ENCODE peak calls at places on chromosomes 3 and 15, in eight cellular contexts. T, W, Z, H, L, J, K and P are unnamed samples. For H3K4me1, the result is how much of the 10 kb centered on the place peaks cover.

GRCh38 chr3:10468611-10469354 is 36.6 kb downstream of the ATP2B2 start:
- DNase-seq in Z (no peak), T (no peak), J (no peak), K (no peak), L (no peak), H (no peak), W (no peak), P (no peak)

GRCh38 chr15:74302821-74303359 is 64.6 kb downstream of the CYP11A1 start:
- DNase-seq in W (peak), L (no peak), J (peak), K (peak), T (no peak), H (peak), Z (no peak), P (no peak)

GRCh38 chr15:41022487-41023090 is 69.3 kb downstream of the CHAC1 start:
- DNase-seq in T (no peak), L (no peak), H (peak), W (peak), Z (peak), J (peak), K (peak), P (no peak)

GRCh38 chr3:125148836-125149235 is 63.7 kb downstream of the SLC12A8 start:
- DNase-seq in W (no peak), T (peak), Z (no peak), H (no peak), J (peak), K (no peak), L (peak), P (no peak)

GRCh38 chr3:128702391-128702790 is 23.6 kb upstream of the RAB7A start:
- DNase-seq in K (no peak), T (no peak), L (no peak), W (no peak), J (no peak), H (no peak), Z (no peak), P (no peak)

GRCh38 chr3:78737988-78738387 is 1029.8 kb downstream of the ROBO1 start:
- DNase-seq in Z (no peak), W (peak), T (no peak), J (no peak), H (no peak), K (no peak), L (no peak), P (no peak)

GRCh38 chr3:181629029-181629428 is 82.7 kb upstream of the SOX2 start:
- DNase-seq in L (no peak), T (no peak), W (peak), J (no peak), K (no peak), H (no peak), Z (no peak), P (no peak)

GRCh38 chr3:45132568-45133211 is 13.5 kb downstream of the CDCP1 start:
- DNase-seq in K (no peak), T (no peak), L (no peak), J (no peak), W (no peak), H (no peak), Z (no peak), P (no peak)

GRCh38 chr3:114447545-114447944 is 153.7 kb downstream of the TIGIT start:
- DNase-seq in H (no peak), W (no peak), Z (no peak), L (no peak), K (no peak), T (no peak), J (no peak), P (no peak)

GRCh38 chr15:63439536-63440264 is 58.1 kb upstream of the CA12 start:
- DNase-seq in J (no peak), W (peak), K (no peak), L (no peak), H (no peak), T (no peak), Z (no peak), P (no peak)

GRCh38 chr15:53811530-53811929 is 52.1 kb upstream of the WDR72 start:
- DNase-seq in J (peak), T (no peak), W (peak), Z (no peak), H (peak), L (no peak), K (no peak), P (no peak)

GRCh38 chr3:138180375-138181029 is 5.8 kb upstream of the DBR1 start:
- DNase-seq in J (peak), L (no peak), T (no peak), W (peak), K (no peak), H (peak), Z (peak), P (no peak)

GRCh38 chr15:87902772-87903388 is 353.7 kb downstream of the NTRK3 start:
- DNase-seq in T (no peak), L (no peak), W (no peak), H (no peak), Z (no peak), J (no peak), K (no peak), P (no peak)

GRCh38 chr3:181698263-181698944 is 13.3 kb upstream of the SOX2 start:
- DNase-seq in T (no peak), W (no peak), Z (no peak), K (no peak), H (no peak), J (no peak), L (no peak), P (no peak)

GRCh38 chr3:150184426-150185071 is 213.9 kb upstream of the PFN2 start:
- DNase-seq in J (peak), Z (no peak), T (no peak), L (no peak), K (no peak), H (peak), W (peak), P (no peak)

GRCh38 chr3:193702967-193703366 is 110.0 kb downstream of the OPA1 start:
- DNase-seq in Z (no peak), W (no peak), T (no peak), J (peak), H (no peak), K (no peak), L (no peak), P (no peak)

GRCh38 chr3:86988986-86989385 is 2.0 kb downstream of the VGLL3 start:
- DNase-seq in H (no peak), W (no peak), L (no peak), Z (no peak), T (no peak), J (peak), K (no peak), P (no peak)

GRCh38 chr15:63462053-63462452 is 42.3 kb upstream of the USP3 start:
- DNase-seq in T (no peak), H (peak), W (peak), L (no peak), K (no peak), Z (no peak), J (peak), P (no peak)

GRCh38 chr15:27095809-27096580 is 125.0 kb downstream of the GABRG3 start:
- DNase-seq in Z (no peak), H (no peak), W (peak), J (no peak), K (no peak), T (no peak), L (no peak), P (no peak)

GRCh38 chr15:63030101-63030528 is 12.4 kb upstream of the TPM1 start:
- DNase-seq in K (no peak), H (no peak), W (no peak), Z (peak), T (peak), L (no peak), J (no peak), P (no peak)

GRCh38 chr15:46277994-46278885 is 643.4 kb downstream of the SQOR start:
- DNase-seq in Z (no peak), H (no peak), J (no peak), W (no peak), T (no peak), K (no peak), L (no peak), P (no peak)

GRCh38 chr3:26353052-26353451 is 269.5 kb upstream of the LRRC3B start:
- DNase-seq in K (no peak), W (no peak), J (no peak), T (no peak), H (no peak), Z (no peak), L (no peak), P (no peak)

GRCh38 chr3:41363830-41364523 is 164.7 kb downstream of the CTNNB1 start:
- DNase-seq in W (no peak), K (no peak), L (no peak), J (no peak), Z (no peak), H (no peak), T (no peak), P (no peak)
- H3K4me1 ChIP-seq in W (under half), K (under half), L (under half), J (under half), Z (under half), H (under half), T (under half), P (under half)

DNA sequence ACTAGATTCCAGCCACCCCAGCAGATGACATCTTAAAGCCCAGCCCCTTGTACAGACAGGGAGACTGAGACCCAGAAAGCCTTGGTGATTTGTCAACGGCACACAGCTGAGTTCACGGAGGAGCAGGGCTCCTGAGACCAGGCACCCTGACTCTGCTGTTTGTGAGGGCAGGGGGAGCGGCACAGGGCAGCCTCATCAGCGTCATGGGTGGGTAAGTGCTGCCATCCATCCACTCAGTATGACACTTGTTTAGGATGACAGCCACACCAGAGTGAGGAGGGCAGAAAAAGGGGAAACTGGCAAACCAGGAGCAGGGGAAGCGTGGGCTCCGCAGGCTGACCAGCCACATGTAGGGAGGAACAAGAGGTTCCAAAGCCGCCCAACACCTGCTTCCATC is 20.0 kb downstream of the RBPMS2 start:
- DNase-seq in K (no peak), T (no peak), W (no peak), L (no peak), Z (no peak), J (no peak), H (no peak), P (no peak)
- H3K4me1 ChIP-seq in K (under half), T (under half), W (under half), L (half or more), Z (under half), J (under half), H (under half), P (under half)

GRCh38 chr15:60536951-60537350 is 58.0 kb upstream of the ICE2 start:
- DNase-seq in L (no peak), J (no peak), K (no peak), H (no peak), T (no peak), Z (no peak), W (no peak), P (no peak)

GRCh38 chr15:60541784-60542617 is 63.1 kb upstream of the ICE2 start:
- DNase-seq in W (no peak), T (no peak), L (no peak), Z (no peak), K (no peak), H (no peak), J (peak), P (no peak)

GRCh38 chr15:60538129-60538528 is 59.2 kb upstream of the ICE2 start:
- DNase-seq in Z (no peak), K (no peak), J (no peak), W (no peak), T (no peak), H (no peak), L (no peak), P (no peak)

GRCh38 chr15:60539017-60539416 is 60.1 kb upstream of the ICE2 start:
- DNase-seq in K (no peak), H (no peak), Z (no peak), J (no peak), W (no peak), L (no peak), T (no peak), P (no peak)

DNA sequence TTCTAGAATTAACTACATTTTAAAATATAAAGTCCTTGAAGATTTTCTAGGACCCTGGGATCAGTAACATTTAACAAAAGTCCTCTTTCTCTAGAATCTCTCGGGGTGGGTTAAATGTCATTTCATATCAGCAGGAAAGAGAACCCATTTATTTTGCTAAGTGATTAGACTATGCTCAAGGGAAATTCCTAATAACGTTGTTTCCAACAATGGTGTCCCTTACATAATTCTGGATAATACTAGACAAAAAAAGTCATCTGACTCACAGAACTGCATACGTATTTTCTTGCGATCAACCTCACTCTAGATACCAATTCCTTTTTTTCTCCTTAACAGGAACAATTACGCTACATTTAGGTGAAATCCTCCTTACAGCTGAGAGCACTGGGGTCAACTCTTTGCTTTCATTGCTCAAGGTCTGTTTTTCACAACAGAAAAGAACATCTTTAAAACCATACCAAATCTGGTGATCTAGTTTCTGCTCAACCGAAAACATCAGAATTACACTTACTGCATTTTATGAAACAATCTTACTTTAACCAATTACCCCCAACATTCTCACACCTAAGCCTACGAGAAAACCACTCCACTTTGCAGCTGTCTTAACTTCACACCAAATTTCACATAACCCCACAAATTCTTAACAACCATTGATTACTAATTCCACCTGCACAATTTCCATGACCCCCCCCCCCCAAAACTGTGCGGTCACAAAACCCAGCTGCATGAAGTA is 61.1 kb upstream of the ICE2 start:
- DNase-seq in Z (no peak), W (no peak), L (no peak), T (no peak), K (no peak), H (no peak), J (no peak), P (no peak)
- H3K4me1 ChIP-seq in Z (under half), W (under half), L (half or more), T (under half), K (under half), H (under half), J (under half), P (half or more)

GRCh38 chr15:93043621-93044300 is 45.2 kb downstream of the RGMA start:
- DNase-seq in T (peak), L (no peak), J (no peak), K (no peak), W (no peak), Z (no peak), H (no peak), P (no peak)

GRCh38 chr15:93046120-93046519 is 42.9 kb downstream of the RGMA start:
- DNase-seq in T (no peak), W (no peak), L (no peak), J (no peak), K (no peak), Z (no peak), H (no peak), P (no peak)

GRCh38 chr15:93046721-93047120 is 42.3 kb downstream of the RGMA start:
- DNase-seq in L (no peak), J (no peak), K (no peak), W (no peak), T (no peak), Z (no peak), H (no peak), P (no peak)

GRCh38 chr15:93044301-93045190 is 44.5 kb downstream of the RGMA start:
- DNase-seq in J (no peak), H (no peak), K (no peak), W (no peak), L (no peak), Z (no peak), T (peak), P (no peak)

DNA sequence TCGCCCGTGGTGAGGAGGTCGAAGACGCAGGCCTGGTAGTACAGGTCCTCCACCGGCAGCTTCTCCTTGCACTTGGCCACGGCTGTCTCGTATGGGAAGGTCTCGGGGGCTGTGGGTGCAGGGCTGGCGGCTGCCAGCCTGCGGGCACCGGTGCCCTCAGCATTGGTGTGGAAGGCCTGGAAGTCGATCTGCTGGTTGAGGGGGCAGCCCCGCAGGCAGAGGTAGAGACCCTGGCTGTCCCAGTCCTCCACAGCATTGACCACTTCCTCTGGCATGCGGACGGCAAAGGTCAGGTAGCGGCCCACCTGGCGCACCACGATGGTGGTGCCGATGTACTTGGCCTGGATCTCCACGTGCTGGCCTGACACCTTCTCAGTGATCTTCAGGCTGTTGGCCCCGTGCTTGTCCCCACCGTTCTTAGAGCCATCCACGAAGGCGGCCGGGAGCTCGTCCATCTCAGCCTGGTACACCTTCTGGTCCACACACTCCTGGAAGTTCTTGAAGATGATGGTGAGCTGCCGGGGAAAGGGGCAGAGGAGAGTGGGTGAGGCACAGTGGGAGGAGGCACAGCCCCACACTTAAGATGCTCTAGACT is 43.7 kb downstream of the RGMA start:
- DNase-seq in J (no peak), W (no peak), Z (no peak), H (no peak), L (no peak), K (no peak), T (peak), P (no peak)
- H3K4me1 ChIP-seq in J (under half), W (under half), Z (under half), H (under half), L (under half), K (under half), T (under half), P (under half)

DNA sequence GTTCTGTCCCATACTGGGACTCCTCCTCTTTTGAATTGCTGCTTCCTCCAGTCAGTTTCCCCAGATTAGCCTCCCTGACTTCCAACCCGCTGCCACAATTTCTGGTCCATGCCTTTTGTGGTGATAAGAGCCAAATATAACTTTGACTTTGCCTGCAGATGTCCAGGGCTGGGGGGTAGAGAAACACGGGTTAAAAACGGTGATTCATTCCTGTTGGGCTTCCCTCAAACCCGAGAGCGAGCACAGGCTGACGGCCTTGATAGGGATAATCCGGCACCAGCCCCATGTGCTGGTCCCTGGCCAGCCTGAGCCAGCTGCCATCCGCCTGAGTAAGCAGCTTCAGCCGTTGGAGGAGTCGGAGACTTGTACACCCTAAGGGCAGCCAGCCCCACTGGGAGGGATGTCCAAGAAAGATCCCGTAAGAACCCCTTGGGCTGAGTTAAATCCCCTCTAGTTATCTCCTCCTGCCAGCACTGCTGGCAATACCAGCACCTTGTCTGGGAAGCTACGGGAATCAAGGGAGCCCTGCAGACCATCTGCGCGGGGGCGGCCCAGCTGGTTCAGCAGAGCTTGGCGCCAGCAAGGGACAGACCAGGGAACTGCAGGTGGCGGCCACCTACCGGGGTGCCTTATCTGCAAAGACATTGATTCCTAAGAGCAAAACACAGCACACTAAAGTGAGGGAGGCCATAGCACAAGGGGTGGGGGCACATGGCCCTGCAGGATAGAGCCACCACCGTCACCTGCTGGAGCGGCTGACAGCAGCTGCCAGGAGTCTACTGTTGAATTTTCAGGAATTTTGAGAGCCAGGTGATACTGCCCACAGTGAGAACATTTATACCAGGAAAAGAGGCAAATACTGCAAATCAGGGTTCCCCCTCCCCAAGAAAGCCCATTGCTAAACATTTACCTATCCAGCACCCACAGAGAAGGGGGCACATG is 18.1 kb downstream of the CSPG4 start:
- DNase-seq in K (peak), H (peak), W (peak), L (peak), Z (peak), J (peak), T (no peak), P (peak)
- H3K4me1 ChIP-seq in K (under half), H (under half), W (under half), L (half or more), Z (under half), J (under half), T (under half), P (under half)

GRCh38 chr3:13414040-13414729 is 5.9 kb downstream of the NUP210 start:
- DNase-seq in K (peak), Z (peak), T (peak), L (peak), H (no peak), J (no peak), W (peak), P (peak)
- H3K4me1 ChIP-seq in K (under half), Z (under half), T (under half), L (under half), H (under half), J (under half), W (under half), P (half or more)

GRCh38 chr3:153749070-153749610 is 372.1 kb upstream of the ARHGEF26 start:
- DNase-seq in H (no peak), J (peak), W (no peak), L (no peak), K (no peak), Z (peak), T (no peak), P (no peak)

GRCh38 chr3:153744884-153745283 is 376.3 kb upstream of the ARHGEF26 start:
- DNase-seq in J (no peak), Z (no peak), K (no peak), W (no peak), L (no peak), H (no peak), T (no peak), P (no peak)

GRCh38 chr3:153746211-153746610 is 375.0 kb upstream of the ARHGEF26 start:
- DNase-seq in H (no peak), Z (no peak), L (no peak), T (no peak), K (no peak), W (no peak), J (no peak), P (no peak)
- H3K4me1 ChIP-seq in H (under half), Z (under half), L (under half), T (under half), K (under half), W (under half), J (under half), P (under half)

GRCh38 chr3:14206548-14207177 is 28.0 kb downstream of the LSM3 start:
- DNase-seq in H (no peak), J (no peak), K (no peak), Z (no peak), W (no peak), L (no peak), T (no peak), P (no peak)
- H3K4me1 ChIP-seq in H (under half), J (half or more), K (under half), Z (under half), W (under half), L (under half), T (under half), P (under half)

GRCh38 chr3:72579581-72580245 is 268.5 kb downstream of the SHQ1 start:
- DNase-seq in J (no peak), Z (no peak), K (no peak), L (no peak), W (no peak), H (no peak), T (no peak), P (no peak)
- H3K4me1 ChIP-seq in J (under half), Z (under half), K (under half), L (under half), W (under half), H (under half), T (under half), P (under half)